ENCODE peak calls at places on chromosomes 16 and 17, in nine cellular contexts. O is fibroblast of lung, P is foreskin fibroblast, G is glutamatergic neuron, A is NCI-H1092 treated with DMSO at 0.1 percent for 48 hours, I is pancreas, S is EH, K is RWPE1, E is astrocyte of the spinal cord. C is an unnamed sample.

GRCh38 chr17:73155410-73156165 is 9.2 kb upstream of the SSTR2 start:
- DNase-seq in O (no peak), P (no peak), G (peak; percentile 56), A (peak; percentile 84), I (no peak), S (no peak), K (no peak), E (no peak), C (no peak)

GRCh38 chr17:40553694-40554534 is 11.4 kb downstream of the CCR7 start:
- DNase-seq in O (peak; percentile 40), P (peak; percentile 78), G (no peak), A (no peak), I (no peak), S (peak; percentile 67), K (no peak), E (peak; percentile 62), C (peak; percentile 91)

GRCh38 chr17:6507535-6507934 is 48.8 kb downstream of the PITPNM3 start:
- DNase-seq in O (peak; percentile 55), P (peak; percentile 80), G (no peak), A (no peak), I (no peak), S (peak; percentile 90), K (peak; percentile 96), E (peak; percentile 58), C (peak; percentile 87)

GRCh38 chr16:1181715-1182671 is 29.1 kb downstream of the CACNA1H start:
- DNase-seq in O (peak; percentile 80), P (peak; percentile 78), G (no peak), A (peak; percentile 21), I (peak; percentile 71), S (peak; percentile 89), K (peak; percentile 23), E (peak; percentile 91), C (peak; percentile 92)

GRCh38 chr16:50708373-50709060 is 15.1 kb downstream of the NOD2 start:
- DNase-seq in O (no peak), P (no peak), G (no peak), A (no peak), I (no peak), S (no peak), K (no peak), E (no peak), C (no peak)

GRCh38 chr17:35242805-35243458 is at the start of gene SLFN5:
- DNase-seq in O (peak; percentile 94), P (peak; percentile 96), G (peak; percentile 83), A (peak; percentile 55), I (peak; percentile 91), S (peak; percentile 92), K (peak; percentile 95), E (peak; percentile 93), C (peak; percentile 94)

GRCh38 chr16:69085032-69085695 is 20.3 kb upstream of the HAS3 start:
- DNase-seq in O (no peak), P (no peak), G (no peak), A (no peak), I (no peak), S (no peak), K (no peak), E (no peak), C (no peak)

GRCh38 chr17:82003411-82004381 is 19.0 kb downstream of the CENPX start:
- DNase-seq in O (peak; percentile 89), P (peak; percentile 98), G (peak; percentile 30), A (no peak), I (no peak), S (peak; percentile 98), K (peak; percentile 94), E (peak; percentile 97), C (peak; percentile 92)

GRCh38 chr17:44688675-44689491 is 693 bp downstream of the CCDC43 start:
- DNase-seq in O (no peak), P (peak; percentile 29), G (no peak), A (no peak), I (peak; percentile 8), S (peak; percentile 47), K (peak; percentile 44), E (no peak), C (no peak)

GRCh38 chr17:45708707-45709290 is 75.3 kb upstream of the CRHR1 start:
- DNase-seq in O (no peak), P (no peak), G (peak; percentile 39), A (no peak), I (no peak), S (no peak), K (no peak), E (no peak), C (no peak)

GRCh38 chr16:66651965-66652364 is 44.6 kb downstream of the CMTM4 start:
- DNase-seq in O (no peak), P (no peak), G (no peak), A (no peak), I (no peak), S (no peak), K (no peak), E (no peak), C (no peak)

GRCh38 chr17:15966879-15967248 is 21.9 kb downstream of the ADORA2B start:
- DNase-seq in O (no peak), P (no peak), G (no peak), A (no peak), I (no peak), S (no peak), K (no peak), E (no peak), C (no peak)

GRCh38 chr17:80725532-80725931 is 180.9 kb downstream of the RPTOR start:
- DNase-seq in O (peak; percentile 32), P (no peak), G (no peak), A (no peak), I (no peak), S (peak; percentile 22), K (no peak), E (no peak), C (no peak)

GRCh38 chr17:16987830-16988601 is 16.1 kb upstream of the TNFRSF13B start:
- DNase-seq in O (peak; percentile 31), P (peak; percentile 88), G (peak; percentile 61), A (no peak), I (no peak), S (peak; percentile 92), K (peak; percentile 52), E (peak; percentile 87), C (peak; percentile 57)

GRCh38 chr16:54148974-54149373 is 137.6 kb downstream of the IRX3 start:
- DNase-seq in O (no peak), P (no peak), G (no peak), A (no peak), I (no peak), S (no peak), K (no peak), E (no peak), C (no peak)

GRCh38 chr17:1484586-1485310 is 7.7 kb downstream of the MYO1C start:
- DNase-seq in O (peak; percentile 43), P (peak; percentile 69), G (peak; percentile 35), A (no peak), I (peak; percentile 78), S (peak; percentile 62), K (peak; percentile 39), E (peak; percentile 29), C (peak; percentile 58)

GRCh38 chr16:56600398-56600999 is 7.9 kb upstream of the MT2A start:
- DNase-seq in O (peak; percentile 63), P (peak; percentile 85), G (no peak), A (peak; percentile 25), I (no peak), S (peak; percentile 74), K (peak; percentile 62), E (peak; percentile 55), C (peak; percentile 67)